ENCODE peak calls at places on chromosomes 5 and 9, in six cellular contexts. M is naive thymus-derived CD4-positive, alpha-beta T cell; B is esophagus mucosa; V is naive thymus-derived CD8-positive, alpha-beta T cell; P is Right ventricle myocardium superior; W is DND-41. Q is an unnamed sample.
A peak's percentile ranks its signal among the peaks of the same experiment; 100 is the strongest.

GRCh38 chr9:132384376-132384775 is 22.3 kb downstream of the TTF1 start:
- ATAC-seq in M (no peak), B (peak; percentile 37), V (peak; percentile 47), P (no peak), W (no peak), Q (peak; percentile 74)

GRCh38 chr5:170206958-170207357 is 25.8 kb upstream of the C5orf58 start:
- ATAC-seq in M (no peak), B (no peak), V (no peak), P (no peak), W (no peak), Q (no peak)

GRCh38 chr5:59720063-59720462 is 173.5 kb downstream of the PDE4D start:
- ATAC-seq in M (no peak), B (no peak), V (no peak), P (no peak), W (no peak), Q (no peak)

GRCh38 chr9:98057095-98057799 is 715 bp downstream of the NANS start:
- ATAC-seq in M (no peak), B (no peak), V (peak; percentile 37), P (peak; percentile 0), W (no peak), Q (no peak)

GRCh38 chr9:85430659-85431370 is 310.9 kb downstream of the AGTPBP1 start:
- ATAC-seq in M (no peak), B (no peak), V (no peak), P (no peak), W (no peak), Q (no peak)

GRCh38 chr5:57663466-57663865 is 180.9 kb upstream of the ACTBL2 start:
- ATAC-seq in M (no peak), B (no peak), V (no peak), P (peak; percentile 86), W (no peak), Q (no peak)

GRCh38 chr9:35287986-35288515 is 126.2 kb downstream of the UNC13B start:
- ATAC-seq in M (no peak), B (peak; percentile 87), V (no peak), P (no peak), W (no peak), Q (no peak)

GRCh38 chr9:88852794-88853193 is 138.5 kb upstream of the S1PR3 start:
- ATAC-seq in M (no peak), B (no peak), V (no peak), P (peak; percentile 94), W (no peak), Q (no peak)

GRCh38 chr9:94150890-94151660 is 66.8 kb downstream of the PTPDC1 start:
- ATAC-seq in M (no peak), B (no peak), V (no peak), P (no peak), W (no peak), Q (no peak)

GRCh38 chr9:104240890-104241289 is 146.8 kb downstream of the SMC2 start:
- ATAC-seq in M (no peak), B (no peak), V (no peak), P (no peak), W (no peak), Q (no peak)

GRCh38 chr5:54823006-54823405 is 162.4 kb downstream of the ESM1 start:
- ATAC-seq in M (no peak), B (no peak), V (no peak), P (no peak), W (no peak), Q (no peak)